ENCODE peak calls at places on chromosomes 1 and 21, in eight cellular contexts. R is choroid plexus epithelial cell; X is astrocyte of the spinal cord; N is mesothelial cell of epicardium; T is CD4-positive, alpha-beta T cell; O is IMR-90; M is left lung; J is lower leg skin. W is an unnamed sample.

GRCh38 chr1:24765308-24765988 is 20.2 kb downstream of the CLIC4 start:
- DNase-seq in R (peak; percentile 66), X (peak; percentile 68), N (no peak), T (no peak), O (peak; percentile 60), M (no peak), J (no peak), W (no peak)

GRCh38 chr1:163069142-163069541 is at the start of gene RGS4:
- DNase-seq in R (peak; percentile 99), X (peak; percentile 98), N (peak; percentile 68), T (no peak), O (peak; percentile 98), M (no peak), J (no peak), W (peak; percentile 93)

GRCh38 chr1:115266729-115267421 is 71.2 kb downstream of the NGF start:
- DNase-seq in R (no peak), X (peak; percentile 48), N (no peak), T (no peak), O (peak; percentile 60), M (no peak), J (no peak), W (no peak)

GRCh38 chr1:240705584-240705983 is 93.6 kb upstream of the GREM2 start:
- DNase-seq in R (peak; percentile 19), X (peak; percentile 50), N (no peak), T (no peak), O (peak; percentile 76), M (no peak), J (no peak), W (no peak)

GRCh38 chr1:83735525-83735924 is 263.4 kb downstream of the TTLL7 start:
- DNase-seq in R (no peak), X (no peak), N (no peak), T (no peak), O (no peak), M (no peak), J (peak; percentile 16), W (no peak)

GRCh38 chr1:113874017-113874879 is 2.7 kb upstream of the PTPN22 start:
- DNase-seq in R (peak; percentile 33), X (no peak), N (no peak), T (no peak), O (peak; percentile 8), M (no peak), J (no peak), W (no peak)

GRCh38 chr1:173868266-173869107 is at the start of gene ZBTB37:
- DNase-seq in R (peak; percentile 35), X (no peak), N (peak; percentile 90), T (peak; percentile 92), O (peak; percentile 38), M (peak; percentile 94), J (peak; percentile 89), W (peak; percentile 92)

GRCh38 chr1:44074415-44074814 is 43.2 kb upstream of the SLC6A9 start:
- DNase-seq in R (no peak), X (no peak), N (no peak), T (no peak), O (no peak), M (no peak), J (no peak), W (no peak)

GRCh38 chr1:10628685-10629084 is 153.9 kb downstream of the PEX14 start:
- DNase-seq in R (peak; percentile 87), X (peak; percentile 59), N (no peak), T (no peak), O (peak; percentile 40), M (no peak), J (no peak), W (no peak)

DNA sequence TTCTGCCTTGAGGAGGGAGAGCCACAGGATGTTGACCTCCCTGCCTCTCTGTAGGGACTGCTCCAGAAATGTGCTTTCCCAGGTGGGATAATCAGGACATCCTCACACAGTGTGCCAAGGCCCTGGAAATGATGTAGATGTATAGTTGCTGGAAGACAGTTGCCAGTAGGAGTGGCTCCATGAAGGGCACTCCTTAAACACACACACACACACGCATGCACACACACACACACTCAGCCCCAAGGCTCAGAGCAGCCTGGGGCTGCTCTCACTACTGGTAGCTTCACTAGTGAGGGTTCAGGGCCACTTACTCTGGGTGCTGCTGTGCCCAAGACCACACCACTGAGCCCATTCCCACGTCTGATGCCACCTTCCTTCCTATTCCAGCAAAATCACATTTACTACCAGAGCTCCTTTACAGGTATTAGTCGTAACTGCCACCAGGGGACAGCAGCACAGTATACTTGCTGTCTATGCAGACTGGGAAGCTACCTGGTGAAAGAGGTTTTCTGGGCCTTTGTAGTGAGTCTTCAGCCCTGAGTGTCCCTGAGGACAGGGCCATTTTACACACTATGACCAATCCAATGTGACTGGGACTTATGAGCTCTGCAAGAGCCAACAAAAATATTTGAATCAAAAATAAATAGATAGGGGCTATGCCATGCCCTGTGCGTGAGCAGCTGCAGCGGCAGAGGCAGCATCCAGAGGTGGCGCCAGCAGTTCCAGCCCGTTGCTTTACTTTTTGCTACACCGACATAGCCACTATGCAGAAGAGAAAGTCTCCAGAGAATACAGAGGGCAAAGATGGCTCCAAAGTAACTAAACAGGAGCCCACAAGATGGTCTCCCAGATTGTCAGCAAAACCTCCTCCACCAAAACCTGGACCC is 15.0 kb downstream of the CRNN start:
- DNase-seq in R (peak; percentile 20), X (no peak), N (no peak), T (peak; percentile 6), O (no peak), M (no peak), J (no peak), W (no peak)
- TF ChIP-seq CTCF in R (peak; percentile 36), X (peak; percentile 37), N (no peak), T (no peak), O (peak; percentile 10), M (peak; percentile 18), J (no peak), W (no peak)

GRCh38 chr1:8910331-8910730 is 31.8 kb upstream of the ENO1 start:
- DNase-seq in R (no peak), X (no peak), N (no peak), T (no peak), O (no peak), M (no peak), J (no peak), W (no peak)
- TF ChIP-seq CTCF in R (peak; percentile 5), X (no peak), N (no peak), T (no peak), O (no peak), M (no peak), J (no peak), W (no peak)

DNA sequence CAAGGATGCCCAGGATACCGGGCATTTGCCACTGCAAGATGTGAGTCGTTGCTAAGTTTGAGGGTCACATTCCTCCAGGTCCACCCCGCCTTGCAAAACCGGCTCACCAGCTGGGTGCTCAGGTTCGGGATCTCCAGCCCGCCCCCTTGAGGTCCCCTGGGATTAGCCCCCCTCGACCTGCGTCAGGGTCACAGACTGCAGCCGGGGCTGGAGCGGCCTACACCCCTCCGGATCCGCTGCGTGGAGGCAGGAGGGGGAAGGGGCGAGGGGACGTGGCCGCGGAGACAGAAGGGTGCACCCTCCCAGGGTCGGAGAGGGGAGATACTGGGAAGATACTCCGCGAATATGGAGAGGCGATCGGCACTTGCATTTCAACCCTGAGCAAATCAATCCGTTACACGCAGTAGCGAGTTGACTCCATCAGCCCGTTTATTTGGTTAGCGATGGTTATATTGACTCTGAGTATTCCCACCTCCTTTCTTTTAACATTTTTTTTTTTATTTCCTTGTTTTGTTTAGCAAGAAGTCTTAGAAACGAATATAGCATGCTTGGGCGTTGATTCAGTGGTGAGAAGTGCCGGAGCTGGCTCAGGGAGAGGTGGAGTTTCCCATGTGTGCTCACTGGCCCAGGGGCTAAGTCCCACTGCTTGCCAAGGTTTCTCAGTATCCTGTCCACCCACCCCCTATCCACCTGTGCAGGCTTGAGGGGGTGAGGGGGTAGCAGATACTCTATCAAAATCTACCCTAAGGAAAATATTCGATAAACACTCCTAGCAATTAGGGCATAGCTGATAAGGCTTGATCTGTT is 983 bp downstream of the IFNAR2 start:
- DNase-seq in R (peak; percentile 73), X (peak; percentile 50), N (peak; percentile 51), T (peak; percentile 32), O (peak; percentile 75), M (peak; percentile 58), J (peak; percentile 20), W (peak; percentile 85)
- TF ChIP-seq CTCF in R (no peak), X (peak; percentile 5), N (no peak), T (peak; percentile 37), O (peak; percentile 7), M (no peak), J (no peak), W (peak; percentile 11)

GRCh38 chr1:14113841-14114567 is 414.0 kb downstream of the PRDM2 start:
- DNase-seq in R (peak; percentile 51), X (peak; percentile 58), N (peak; percentile 56), T (no peak), O (peak; percentile 13), M (peak; percentile 50), J (no peak), W (no peak)
- TF ChIP-seq CTCF in R (peak; percentile 66), X (peak; percentile 64), N (peak; percentile 26), T (no peak), O (no peak), M (peak; percentile 46), J (no peak), W (peak; percentile 41)

DNA sequence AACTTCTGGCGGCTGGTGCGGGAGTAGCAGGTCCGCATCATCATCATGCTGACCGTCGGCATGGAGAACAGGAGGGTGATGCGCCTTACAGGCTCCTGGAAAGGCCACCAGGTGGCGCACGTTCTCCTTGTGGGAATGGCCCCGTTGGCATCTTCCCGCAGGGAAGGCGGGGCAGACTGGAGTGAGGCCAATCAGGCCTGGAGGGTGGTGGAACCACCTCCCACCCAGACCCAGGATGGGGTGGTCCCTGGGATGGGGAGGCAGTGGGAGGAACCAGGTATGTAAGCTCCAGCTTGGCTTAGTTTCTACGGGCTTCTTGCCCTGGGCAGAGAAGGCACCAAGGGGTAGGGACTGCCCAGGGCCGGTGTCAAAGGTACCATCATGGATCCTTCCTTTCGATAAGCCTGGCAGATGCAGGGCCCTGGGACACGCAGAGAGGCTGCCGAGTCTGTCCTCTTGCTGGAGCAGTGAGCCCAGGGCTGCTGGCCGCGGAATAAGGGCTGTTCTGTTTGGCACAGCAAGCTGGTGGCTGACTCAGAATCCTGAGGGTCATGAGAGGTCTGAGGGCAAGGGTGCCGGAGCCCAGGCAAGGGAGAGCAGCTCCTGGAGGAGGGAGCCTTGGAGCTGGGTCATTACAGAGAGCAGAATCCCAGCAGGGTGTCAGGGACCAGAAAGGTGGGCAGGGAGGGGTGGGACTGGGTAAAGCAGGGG is 8.7 kb upstream of the LGR6 start:
- DNase-seq in R (peak; percentile 91), X (peak; percentile 80), N (peak; percentile 91), T (peak; percentile 65), O (peak; percentile 83), M (peak; percentile 80), J (peak; percentile 62), W (peak; percentile 94)
- TF ChIP-seq CTCF in R (peak; percentile 92), X (peak; percentile 95), N (peak; percentile 86), T (peak; percentile 84), O (peak; percentile 90), M (peak; percentile 91), J (no peak), W (peak; percentile 91)

GRCh38 chr1:230385173-230385480 is 41.0 kb downstream of the PGBD5 start:
- DNase-seq in R (no peak), X (no peak), N (no peak), T (no peak), O (no peak), M (no peak), J (no peak), W (no peak)
- TF ChIP-seq CTCF in R (no peak), X (no peak), N (no peak), T (no peak), O (no peak), M (no peak), J (no peak), W (no peak)

DNA sequence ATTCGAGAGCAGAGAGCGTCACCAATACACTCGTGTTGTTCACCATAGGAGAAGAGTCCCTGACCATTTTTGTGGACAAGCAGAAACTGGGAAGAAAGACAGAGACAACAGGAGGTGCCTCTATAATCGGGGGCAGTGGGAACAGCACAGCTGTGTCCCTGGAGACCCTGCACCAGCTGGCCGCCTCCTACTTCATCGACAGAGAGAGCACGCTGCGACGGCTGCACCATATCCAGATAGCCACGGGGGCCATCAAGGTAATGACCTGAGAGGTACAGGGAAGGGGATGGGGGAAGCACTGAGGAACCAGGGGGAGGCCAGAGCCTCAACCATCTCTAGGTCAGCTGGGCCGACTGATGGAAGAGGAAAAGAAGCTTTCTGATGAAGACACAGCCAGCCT is 86.4 kb downstream of the BRINP2 start:
- DNase-seq in R (no peak), X (no peak), N (no peak), T (no peak), O (no peak), M (no peak), J (no peak), W (no peak)
- TF ChIP-seq CTCF in R (no peak), X (no peak), N (no peak), T (no peak), O (no peak), M (no peak), J (no peak), W (no peak)